ENCODE peak calls at places on chromosomes 7 and 10, in seven cellular contexts. One of them, this sample, is unnamed.

GRCh38 chr10:42836771-42837468 is 54.3 kb downstream of the BMS1 start:
- DNase-seq in astrocyte of the spinal cord: peak
- DNase-seq in activated T-cell treated with anti-CD3 and anti-CD28 coated beads, Interleukin-2, amount 50 U/mL, for 4 hours: no peak
- DNase-seq in HCEC 1CT: peak
- DNase-seq in islet precursor cell: no peak
- DNase-seq in ELR: no peak
- DNase-seq in NCI-H345: no peak
- DNase-seq in this sample: no peak

GRCh38 chr10:58189269-58189668 is 78.4 kb downstream of the IPMK start:
- DNase-seq in astrocyte of the spinal cord: peak
- DNase-seq in activated T-cell treated with anti-CD3 and anti-CD28 coated beads, Interleukin-2, amount 50 U/mL, for 4 hours: no peak
- DNase-seq in HCEC 1CT: no peak
- DNase-seq in islet precursor cell: no peak
- DNase-seq in ELR: no peak
- DNase-seq in NCI-H345: no peak
- DNase-seq in this sample: no peak

GRCh38 chr10:28569506-28570159 is 36.7 kb downstream of the WAC start:
- DNase-seq in astrocyte of the spinal cord: peak
- DNase-seq in activated T-cell treated with anti-CD3 and anti-CD28 coated beads, Interleukin-2, amount 50 U/mL, for 4 hours: no peak
- DNase-seq in HCEC 1CT: peak
- DNase-seq in islet precursor cell: no peak
- DNase-seq in ELR: peak
- DNase-seq in NCI-H345: no peak
- DNase-seq in this sample: no peak

GRCh38 chr7:42244828-42245227 is 7.8 kb upstream of the GLI3 start:
- DNase-seq in astrocyte of the spinal cord: peak
- DNase-seq in activated T-cell treated with anti-CD3 and anti-CD28 coated beads, Interleukin-2, amount 50 U/mL, for 4 hours: no peak
- DNase-seq in HCEC 1CT: peak
- DNase-seq in islet precursor cell: no peak
- DNase-seq in ELR: peak
- DNase-seq in NCI-H345: no peak
- DNase-seq in this sample: no peak

GRCh38 chr10:52499281-52499680 is 185.2 kb downstream of the DKK1 start:
- DNase-seq in astrocyte of the spinal cord: no peak
- DNase-seq in activated T-cell treated with anti-CD3 and anti-CD28 coated beads, Interleukin-2, amount 50 U/mL, for 4 hours: no peak
- DNase-seq in HCEC 1CT: no peak
- DNase-seq in islet precursor cell: no peak
- DNase-seq in ELR: no peak
- DNase-seq in NCI-H345: no peak
- DNase-seq in this sample: no peak

GRCh38 chr10:46554166-46554781 is 2.2 kb downstream of the GPRIN2 start:
- DNase-seq in astrocyte of the spinal cord: no peak
- DNase-seq in activated T-cell treated with anti-CD3 and anti-CD28 coated beads, Interleukin-2, amount 50 U/mL, for 4 hours: no peak
- DNase-seq in HCEC 1CT: no peak
- DNase-seq in islet precursor cell: peak
- DNase-seq in ELR: no peak
- DNase-seq in NCI-H345: no peak
- DNase-seq in this sample: no peak

GRCh38 chr7:711093-711966 is 15.2 kb upstream of the DNAAF5 start:
- DNase-seq in astrocyte of the spinal cord: no peak
- DNase-seq in activated T-cell treated with anti-CD3 and anti-CD28 coated beads, Interleukin-2, amount 50 U/mL, for 4 hours: no peak
- DNase-seq in HCEC 1CT: no peak
- DNase-seq in islet precursor cell: no peak
- DNase-seq in ELR: no peak
- DNase-seq in NCI-H345: no peak
- DNase-seq in this sample: no peak

GRCh38 chr10:95308389-95309302 is 17.8 kb upstream of the PDLIM1 start:
- DNase-seq in astrocyte of the spinal cord: peak
- DNase-seq in activated T-cell treated with anti-CD3 and anti-CD28 coated beads, Interleukin-2, amount 50 U/mL, for 4 hours: no peak
- DNase-seq in HCEC 1CT: peak
- DNase-seq in islet precursor cell: peak
- DNase-seq in ELR: peak
- DNase-seq in NCI-H345: no peak
- DNase-seq in this sample: no peak

GRCh38 chr10:97228130-97228774 is 42.5 kb upstream of the SLIT1 start:
- DNase-seq in astrocyte of the spinal cord: no peak
- DNase-seq in activated T-cell treated with anti-CD3 and anti-CD28 coated beads, Interleukin-2, amount 50 U/mL, for 4 hours: no peak
- DNase-seq in HCEC 1CT: no peak
- DNase-seq in islet precursor cell: no peak
- DNase-seq in ELR: no peak
- DNase-seq in NCI-H345: no peak
- DNase-seq in this sample: no peak

GRCh38 chr10:97810476-97810875 is 38.7 kb upstream of the SFRP5 start:
- DNase-seq in astrocyte of the spinal cord: peak
- DNase-seq in activated T-cell treated with anti-CD3 and anti-CD28 coated beads, Interleukin-2, amount 50 U/mL, for 4 hours: no peak
- DNase-seq in HCEC 1CT: no peak
- DNase-seq in islet precursor cell: no peak
- DNase-seq in ELR: peak
- DNase-seq in NCI-H345: no peak
- DNase-seq in this sample: no peak

GRCh38 chr7:67777119-67777518 is 780.5 kb downstream of the TYW1 start:
- DNase-seq in astrocyte of the spinal cord: no peak
- DNase-seq in activated T-cell treated with anti-CD3 and anti-CD28 coated beads, Interleukin-2, amount 50 U/mL, for 4 hours: no peak
- DNase-seq in HCEC 1CT: no peak
- DNase-seq in islet precursor cell: no peak
- DNase-seq in ELR: no peak
- DNase-seq in NCI-H345: no peak
- DNase-seq in this sample: no peak

GRCh38 chr7:27976531-27976930 is 204.1 kb downstream of the JAZF1 start:
- DNase-seq in astrocyte of the spinal cord: no peak
- DNase-seq in activated T-cell treated with anti-CD3 and anti-CD28 coated beads, Interleukin-2, amount 50 U/mL, for 4 hours: no peak
- DNase-seq in HCEC 1CT: no peak
- DNase-seq in islet precursor cell: no peak
- DNase-seq in ELR: no peak
- DNase-seq in NCI-H345: no peak
- DNase-seq in this sample: no peak

GRCh38 chr7:43905954-43906326 is 456 bp downstream of the URGCP start:
- DNase-seq in astrocyte of the spinal cord: peak
- DNase-seq in activated T-cell treated with anti-CD3 and anti-CD28 coated beads, Interleukin-2, amount 50 U/mL, for 4 hours: peak
- DNase-seq in HCEC 1CT: peak
- DNase-seq in islet precursor cell: peak
- DNase-seq in ELR: peak
- DNase-seq in NCI-H345: peak
- DNase-seq in this sample: peak

GRCh38 chr10:75723319-75723965 is 292.0 kb downstream of the LRMDA start:
- DNase-seq in astrocyte of the spinal cord: no peak
- DNase-seq in activated T-cell treated with anti-CD3 and anti-CD28 coated beads, Interleukin-2, amount 50 U/mL, for 4 hours: no peak
- DNase-seq in HCEC 1CT: no peak
- DNase-seq in islet precursor cell: no peak
- DNase-seq in ELR: no peak
- DNase-seq in NCI-H345: no peak
- DNase-seq in this sample: no peak

GRCh38 chr7:33043875-33044718 is 18.5 kb downstream of the NT5C3A start:
- DNase-seq in astrocyte of the spinal cord: no peak
- DNase-seq in activated T-cell treated with anti-CD3 and anti-CD28 coated beads, Interleukin-2, amount 50 U/mL, for 4 hours: no peak
- DNase-seq in HCEC 1CT: no peak
- DNase-seq in islet precursor cell: no peak
- DNase-seq in ELR: no peak
- DNase-seq in NCI-H345: no peak
- DNase-seq in this sample: no peak

GRCh38 chr10:16030562-16030961 is 170.3 kb upstream of the MINDY3 start:
- DNase-seq in astrocyte of the spinal cord: no peak
- DNase-seq in activated T-cell treated with anti-CD3 and anti-CD28 coated beads, Interleukin-2, amount 50 U/mL, for 4 hours: no peak
- DNase-seq in HCEC 1CT: no peak
- DNase-seq in islet precursor cell: no peak
- DNase-seq in ELR: no peak
- DNase-seq in NCI-H345: no peak
- DNase-seq in this sample: no peak

GRCh38 chr7:101167645-101168411 is 2.5 kb upstream of the VGF start:
- DNase-seq in astrocyte of the spinal cord: no peak
- DNase-seq in activated T-cell treated with anti-CD3 and anti-CD28 coated beads, Interleukin-2, amount 50 U/mL, for 4 hours: no peak
- DNase-seq in HCEC 1CT: no peak
- DNase-seq in islet precursor cell: peak
- DNase-seq in ELR: peak
- DNase-seq in NCI-H345: no peak
- DNase-seq in this sample: no peak

GRCh38 chr10:126959906-126960685 is 54.9 kb downstream of the DOCK1 start:
- DNase-seq in astrocyte of the spinal cord: no peak
- DNase-seq in activated T-cell treated with anti-CD3 and anti-CD28 coated beads, Interleukin-2, amount 50 U/mL, for 4 hours: no peak
- DNase-seq in HCEC 1CT: no peak
- DNase-seq in islet precursor cell: peak
- DNase-seq in ELR: no peak
- DNase-seq in NCI-H345: no peak
- DNase-seq in this sample: no peak

GRCh38 chr7:73892003-73892975 is 31.3 kb downstream of the TMEM270 start:
- DNase-seq in astrocyte of the spinal cord: peak
- DNase-seq in activated T-cell treated with anti-CD3 and anti-CD28 coated beads, Interleukin-2, amount 50 U/mL, for 4 hours: no peak
- DNase-seq in HCEC 1CT: peak
- DNase-seq in islet precursor cell: no peak
- DNase-seq in ELR: peak
- DNase-seq in NCI-H345: no peak
- DNase-seq in this sample: no peak

GRCh38 chr10:22816298-22816653 is 101.9 kb upstream of the PIP4K2A start:
- DNase-seq in astrocyte of the spinal cord: peak
- DNase-seq in activated T-cell treated with anti-CD3 and anti-CD28 coated beads, Interleukin-2, amount 50 U/mL, for 4 hours: no peak
- DNase-seq in HCEC 1CT: peak
- DNase-seq in islet precursor cell: peak
- DNase-seq in ELR: peak
- DNase-seq in NCI-H345: no peak
- DNase-seq in this sample: no peak

GRCh38 chr10:116444527-116445142 is 17.0 kb downstream of the PNLIPRP3 start:
- DNase-seq in astrocyte of the spinal cord: peak
- DNase-seq in activated T-cell treated with anti-CD3 and anti-CD28 coated beads, Interleukin-2, amount 50 U/mL, for 4 hours: no peak
- DNase-seq in HCEC 1CT: peak
- DNase-seq in islet precursor cell: no peak
- DNase-seq in ELR: peak
- DNase-seq in NCI-H345: peak
- DNase-seq in this sample: no peak

This sample was measured in activated gamma-delta T cell.